ENCODE peak calls at places on chromosome 7, in six cellular contexts. A is iPS DF 6.9, B is Daoy, I is AG04450, P is fibroblast of lung, L is 8988T. E is an unnamed sample.

GRCh38 chr7:25098096-25099046 is 26.7 kb downstream of the CYCS start:
- DNase-seq in L (peak), B (peak), I (peak), A (peak), P (peak), E (peak)

GRCh38 chr7:24956021-24956420 is 24.0 kb downstream of the OSBPL3 start:
- DNase-seq in A (no peak), P (no peak), I (no peak), L (no peak), B (peak), E (no peak)

GRCh38 chr7:38311329-38311937 is 38.0 kb upstream of the TARP start:
- DNase-seq in A (no peak), B (peak), P (no peak), I (no peak), L (no peak), E (no peak)

GRCh38 chr7:5643280-5643679 is 138.2 kb downstream of the RNF216 start:
- DNase-seq in I (no peak), P (no peak), L (no peak), B (peak), A (no peak), E (no peak)

GRCh38 chr7:1540391-1541271 is 10.1 kb downstream of the MAFK start:
- DNase-seq in I (no peak), A (no peak), P (no peak), L (no peak), B (peak), E (no peak)

GRCh38 chr7:30788640-30789333 is 17.6 kb downstream of the MINDY4 start:
- DNase-seq in L (no peak), B (no peak), P (no peak), I (no peak), A (no peak), E (no peak)

GRCh38 chr7:20786049-20786412 is 655 bp downstream of the SP8 start:
- DNase-seq in I (no peak), B (no peak), P (no peak), L (no peak), A (no peak), E (no peak)

GRCh38 chr7:25075459-25075858 is 49.6 kb downstream of the CYCS start:
- DNase-seq in P (no peak), A (no peak), B (peak), L (no peak), I (no peak), E (peak)

GRCh38 chr7:159070422-159071148 is 74.1 kb downstream of the VIPR2 start:
- DNase-seq in L (no peak), B (peak), I (no peak), P (no peak), A (no peak), E (no peak)

GRCh38 chr7:106812027-106812643 is 52.9 kb upstream of the PIK3CG start:
- DNase-seq in A (no peak), I (no peak), B (no peak), L (no peak), P (no peak), E (no peak)

GRCh38 chr7:131254211-131254610 is 73.5 kb upstream of the MKLN1 start:
- DNase-seq in L (no peak), P (no peak), A (no peak), B (no peak), I (no peak), E (peak)

GRCh38 chr7:18356195-18356645 is 139.3 kb upstream of the HDAC9 start:
- DNase-seq in P (peak), A (no peak), B (no peak), L (no peak), I (no peak), E (peak)

GRCh38 chr7:117143580-117143979 is 179.3 kb downstream of the WNT2 start:
- DNase-seq in L (no peak), P (peak), B (peak), A (no peak), I (no peak), E (peak)

GRCh38 chr7:33880787-33881186 is 24.6 kb upstream of the BMPER start:
- DNase-seq in L (no peak), B (peak), I (no peak), A (no peak), P (no peak), E (peak)

GRCh38 chr7:79933144-79933543 is 201.5 kb upstream of the GNAI1 start:
- DNase-seq in L (no peak), A (no peak), P (peak), I (peak), B (no peak), E (peak)

GRCh38 chr7:32506266-32507054 is 11.2 kb downstream of the AVL9 start:
- DNase-seq in L (no peak), A (no peak), I (no peak), P (peak), B (peak), E (peak)

GRCh38 chr7:15315678-15316077 is 246.1 kb downstream of the AGMO start:
- DNase-seq in B (no peak), L (no peak), A (no peak), P (no peak), I (no peak), E (no peak)

GRCh38 chr7:91434821-91435220 is 170.6 kb downstream of the FZD1 start:
- DNase-seq in P (no peak), A (no peak), I (no peak), B (no peak), L (no peak), E (no peak)

GRCh38 chr7:124552217-124552616 is 213.4 kb downstream of the GPR37 start:
- DNase-seq in B (no peak), A (no peak), I (no peak), L (no peak), P (peak), E (peak)

GRCh38 chr7:6651866-6652445 is 14.8 kb downstream of the ZNF316 start:
- DNase-seq in I (no peak), P (no peak), B (no peak), A (no peak), L (peak), E (no peak)

GRCh38 chr7:84510501-84510900 is 315.9 kb upstream of the SEMA3A start:
- DNase-seq in P (peak), A (no peak), I (peak), L (no peak), B (no peak), E (peak)

GRCh38 chr7:102262536-102262935 is 24.1 kb upstream of the SH2B2 start:
- DNase-seq in I (no peak), P (no peak), B (no peak), A (no peak), L (no peak), E (no peak)

GRCh38 chr7:129777993-129778769 is 166.7 kb downstream of the NRF1 start:
- DNase-seq in B (no peak), I (no peak), L (no peak), P (no peak), A (no peak), E (no peak)

GRCh38 chr7:96320437-96320836 is 1.5 kb downstream of the SLC25A13 start:
- DNase-seq in B (no peak), I (no peak), P (no peak), A (no peak), L (no peak), E (no peak)

GRCh38 chr7:11315687-11316258 is 342.1 kb downstream of the PHF14 start:
- DNase-seq in L (no peak), B (no peak), I (no peak), A (no peak), P (no peak), E (no peak)

GRCh38 chr7:68176974-68177373 is 1180.3 kb downstream of the TYW1 start:
- DNase-seq in L (no peak), P (peak), I (no peak), B (peak), A (peak), E (peak)

GRCh38 chr7:82789883-82790609 is 346.5 kb upstream of the CACNA2D1 start:
- DNase-seq in B (no peak), I (no peak), P (peak), A (no peak), L (no peak), E (peak)

GRCh38 chr7:80060218-80060806 is 74.3 kb upstream of the GNAI1 start:
- DNase-seq in A (peak), B (peak), L (no peak), P (peak), I (peak), E (peak)

GRCh38 chr7:36387437-36388345 is 2.0 kb upstream of the ANLN start:
- DNase-seq in P (no peak), L (no peak), A (no peak), B (no peak), I (no peak), E (no peak)

GRCh38 chr7:144842377-144842851 is 6.6 kb upstream of the TPK1 start:
- DNase-seq in B (peak), A (no peak), I (no peak), P (peak), L (no peak), E (no peak)

GRCh38 chr7:51299391-51300133 is 17.0 kb downstream of the COBL start:
- DNase-seq in A (no peak), P (no peak), L (no peak), B (no peak), I (no peak), E (no peak)

GRCh38 chr7:20264623-20265022 is 47.4 kb upstream of the MACC1 start:
- DNase-seq in I (no peak), A (no peak), P (no peak), B (no peak), L (no peak), E (no peak)

GRCh38 chr7:114519215-114519614 is 104.6 kb downstream of the FOXP2 start:
- DNase-seq in A (no peak), L (no peak), I (no peak), B (no peak), P (no peak), E (no peak)

GRCh38 chr7:133839129-133839528 is 288.0 kb upstream of the LRGUK start:
- DNase-seq in L (no peak), P (no peak), A (no peak), B (no peak), I (no peak), E (no peak)

GRCh38 chr7:155291045-155291530 is 6.6 kb upstream of the INSIG1 start:
- DNase-seq in A (no peak), I (no peak), B (peak), P (peak), L (no peak), E (peak)

GRCh38 chr7:155454183-155455112 is 3.5 kb upstream of the EN2 start:
- DNase-seq in B (peak), A (no peak), I (no peak), L (no peak), P (no peak), E (no peak)

GRCh38 chr7:121795736-121796135 is 77.2 kb upstream of the PTPRZ1 start:
- DNase-seq in B (no peak), L (no peak), P (no peak), I (no peak), A (no peak), E (no peak)

GRCh38 chr7:6171532-6172330 is 100.7 kb downstream of the CYTH3 start:
- DNase-seq in A (peak), L (no peak), P (no peak), I (no peak), B (no peak), E (no peak)

E was measured in IMR-90.